ENCODE peak calls at places on chromosomes 7 and 10, in five cellular contexts. M is A673, H is fibroblast of the aortic adventitia, F is NB4, N is fibroblast of pulmonary artery. Q is an unnamed sample.

GRCh38 chr10:93357680-93358079 is 124.5 kb downstream of the MYOF start:
- DNase-seq in M (peak; percentile 75), H (peak; percentile 42), F (peak; percentile 66), N (peak; percentile 55), Q (peak; percentile 42)

GRCh38 chr7:123749537-123749857 is 694 bp upstream of the WASL start:
- DNase-seq in F (no peak), H (peak; percentile 71), M (no peak), N (peak; percentile 78), Q (peak; percentile 64)

GRCh38 chr7:139457153-139457946 is 26.1 kb downstream of the KLRG2 start:
- DNase-seq in F (no peak), H (peak; percentile 44), N (peak; percentile 26), M (no peak), Q (no peak)

GRCh38 chr10:124589491-124590006 is 127.9 kb downstream of the LHPP start:
- DNase-seq in F (no peak), H (peak; percentile 13), M (no peak), N (peak; percentile 30), Q (peak; percentile 12)

GRCh38 chr7:57868771-57869483 is 418.9 kb downstream of the ZNF716 start:
- DNase-seq in M (no peak), F (no peak), N (peak; percentile 0), H (peak; percentile 0), Q (no peak)

GRCh38 chr7:123557016-123557630 is 495 bp downstream of the NDUFA5 start:
- DNase-seq in N (no peak), F (peak; percentile 35), M (no peak), H (no peak), Q (peak; percentile 32)

GRCh38 chr7:84412161-84412969 is 217.8 kb upstream of the SEMA3A start:
- DNase-seq in M (no peak), H (peak; percentile 93), F (no peak), N (peak; percentile 94), Q (peak; percentile 97)

GRCh38 chr10:24174014-24174413 is 34.9 kb upstream of the KIAA1217 start:
- DNase-seq in N (no peak), M (no peak), H (no peak), F (no peak), Q (no peak)

GRCh38 chr7:47153076-47153475 is 428.8 kb downstream of the TNS3 start:
- DNase-seq in H (peak; percentile 79), N (peak; percentile 96), M (peak; percentile 13), F (peak; percentile 45), Q (peak; percentile 95)

GRCh38 chr7:131555565-131556054 is 818 bp downstream of the PODXL start:
- DNase-seq in H (no peak), N (no peak), F (peak; percentile 29), M (no peak), Q (no peak)

GRCh38 chr7:11185179-11185578 is 211.5 kb downstream of the PHF14 start:
- DNase-seq in F (no peak), N (peak; percentile 30), M (no peak), H (no peak), Q (peak; percentile 33)

GRCh38 chr7:134330990-134331389 is 14.3 kb upstream of the SLC35B4 start:
- DNase-seq in N (no peak), F (peak; percentile 23), M (no peak), H (no peak), Q (no peak)

GRCh38 chr10:4066581-4067403 is 281.8 kb upstream of the KLF6 start:
- DNase-seq in N (no peak), H (no peak), M (no peak), F (peak; percentile 49), Q (no peak)

GRCh38 chr10:75356484-75356883 is 45.1 kb downstream of the ZNF503 start:
- DNase-seq in H (no peak), N (no peak), F (peak; percentile 20), M (no peak), Q (no peak)
- TF ChIP-seq CTCF in H (no peak), N (no peak), F (peak; percentile 31), M (peak; percentile 13), Q (no peak)

DNA sequence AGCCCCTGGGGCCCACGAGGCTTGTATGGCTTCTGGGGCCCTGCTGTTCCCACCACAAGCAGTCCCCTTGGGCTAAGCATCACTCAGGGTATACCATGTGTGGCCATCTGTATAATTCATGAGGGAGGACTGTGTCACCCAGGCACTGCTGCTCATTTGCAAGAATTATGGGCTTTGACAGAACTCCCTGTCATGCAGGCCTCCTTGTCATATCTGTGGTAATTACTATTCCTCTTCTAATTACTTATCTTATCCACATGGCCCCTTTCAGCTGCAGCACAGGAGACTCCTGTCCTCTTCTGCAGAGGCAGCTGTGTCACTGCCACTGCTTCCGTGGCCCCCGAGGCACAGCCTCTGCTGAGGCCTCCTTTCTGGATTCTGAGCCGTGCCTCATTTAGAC is 46.3 kb downstream of the LRMDA start:
- DNase-seq in F (no peak), M (no peak), H (no peak), N (no peak), Q (no peak)
- H3K4me3 ChIP-seq in F (no peak overlapping the region), M (no peak overlapping the region), H (no peak overlapping the region), N (no peak overlapping the region), Q (no peak overlapping the region)

GRCh38 chr7:16961650-16962049 is 79.9 kb upstream of the AGR3 start:
- DNase-seq in F (no peak), N (no peak), H (peak; percentile 72), M (peak; percentile 30), Q (peak; percentile 70)
- TF ChIP-seq CTCF in F (no peak), N (no peak), H (peak; percentile 17), M (no peak), Q (peak; percentile 19)

GRCh38 chr7:157018997-157019591 is 8.6 kb upstream of the MNX1 start:
- DNase-seq in H (no peak), F (no peak), N (no peak), M (no peak), Q (no peak)

GRCh38 chr7:157019718-157020451 is 9.4 kb upstream of the MNX1 start:
- DNase-seq in M (no peak), N (no peak), F (no peak), H (no peak), Q (no peak)

GRCh38 chr7:157021071-157021891 is 10.8 kb upstream of the MNX1 start:
- DNase-seq in H (no peak), M (no peak), N (no peak), F (no peak), Q (no peak)

GRCh38 chr7:157021893-157022680 is 11.6 kb upstream of the MNX1 start:
- DNase-seq in F (no peak), N (no peak), H (no peak), M (no peak), Q (no peak)

GRCh38 chr7:157020514-157021070 is 10.1 kb upstream of the MNX1 start:
- DNase-seq in F (no peak), M (no peak), N (no peak), H (no peak), Q (no peak)
- H3K4me3 ChIP-seq in F (no peak overlapping the region), M (no peak overlapping the region), N (no peak overlapping the region), H (no peak overlapping the region), Q (no peak overlapping the region)

GRCh38 chr7:98869374-98870070 is at the start of gene TMEM130:
- DNase-seq in H (no peak), N (no peak), M (no peak), F (no peak), Q (no peak)

GRCh38 chr7:98874942-98875341 is 3.4 kb upstream of the TRRAP start:
- DNase-seq in M (no peak), N (no peak), F (no peak), H (no peak), Q (no peak)

GRCh38 chr7:98870807-98871491 is 1.1 kb upstream of the TMEM130 start:
- DNase-seq in N (no peak), F (peak; percentile 48), H (no peak), M (no peak), Q (no peak)

GRCh38 chr7:98870071-98870651 is 347 bp upstream of the TMEM130 start:
- DNase-seq in M (peak; percentile 64), H (peak; percentile 50), N (peak; percentile 31), F (peak; percentile 91), Q (peak; percentile 39)

GRCh38 chr7:98872328-98872924 is 2.6 kb upstream of the TMEM130 start:
- DNase-seq in M (peak; percentile 70), F (peak; percentile 71), H (no peak), N (no peak), Q (no peak)
- TF ChIP-seq CTCF in M (peak; percentile 54), F (peak; percentile 61), H (peak; percentile 18), N (peak; percentile 11), Q (peak; percentile 36)

DNA sequence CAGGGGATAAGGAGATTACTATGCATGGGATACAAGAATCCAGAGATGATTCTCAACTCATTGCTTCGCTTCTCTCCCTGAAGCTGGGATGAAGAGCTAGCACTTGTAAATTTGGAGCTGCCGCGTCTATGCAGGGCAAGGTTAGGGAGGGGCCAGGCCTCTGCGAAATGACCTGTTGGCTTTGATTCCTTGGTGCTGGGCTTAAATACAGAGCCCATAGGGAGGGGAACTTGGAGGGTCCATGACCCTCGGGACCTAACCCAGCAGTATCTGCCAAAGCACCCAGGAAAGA is 673 bp upstream of the WNT2 start:
- DNase-seq in M (no peak), F (no peak), N (no peak), H (no peak), Q (no peak)
- H3K4me3 ChIP-seq in M (peak overlapping the region; percentile 35), F (no peak overlapping the region), N (peak overlapping the region; percentile 48), H (peak overlapping the region; percentile 75), Q (peak overlapping the region; percentile 58)

GRCh38 chr10:132960651-132961419 is 18.5 kb upstream of the CFAP46 start:
- DNase-seq in M (no peak), F (no peak), H (no peak), N (no peak), Q (no peak)

GRCh38 chr10:132963430-132963960 is 21.1 kb upstream of the CFAP46 start:
- DNase-seq in N (no peak), H (no peak), M (no peak), F (no peak), Q (no peak)

GRCh38 chr10:132962623-132963429 is 20.5 kb upstream of the CFAP46 start:
- DNase-seq in F (no peak), M (no peak), H (peak; percentile 68), N (peak; percentile 32), Q (peak; percentile 12)

GRCh38 chr10:132961420-132961803 is 19.0 kb upstream of the CFAP46 start:
- DNase-seq in N (no peak), F (no peak), H (no peak), M (no peak), Q (no peak)

DNA sequence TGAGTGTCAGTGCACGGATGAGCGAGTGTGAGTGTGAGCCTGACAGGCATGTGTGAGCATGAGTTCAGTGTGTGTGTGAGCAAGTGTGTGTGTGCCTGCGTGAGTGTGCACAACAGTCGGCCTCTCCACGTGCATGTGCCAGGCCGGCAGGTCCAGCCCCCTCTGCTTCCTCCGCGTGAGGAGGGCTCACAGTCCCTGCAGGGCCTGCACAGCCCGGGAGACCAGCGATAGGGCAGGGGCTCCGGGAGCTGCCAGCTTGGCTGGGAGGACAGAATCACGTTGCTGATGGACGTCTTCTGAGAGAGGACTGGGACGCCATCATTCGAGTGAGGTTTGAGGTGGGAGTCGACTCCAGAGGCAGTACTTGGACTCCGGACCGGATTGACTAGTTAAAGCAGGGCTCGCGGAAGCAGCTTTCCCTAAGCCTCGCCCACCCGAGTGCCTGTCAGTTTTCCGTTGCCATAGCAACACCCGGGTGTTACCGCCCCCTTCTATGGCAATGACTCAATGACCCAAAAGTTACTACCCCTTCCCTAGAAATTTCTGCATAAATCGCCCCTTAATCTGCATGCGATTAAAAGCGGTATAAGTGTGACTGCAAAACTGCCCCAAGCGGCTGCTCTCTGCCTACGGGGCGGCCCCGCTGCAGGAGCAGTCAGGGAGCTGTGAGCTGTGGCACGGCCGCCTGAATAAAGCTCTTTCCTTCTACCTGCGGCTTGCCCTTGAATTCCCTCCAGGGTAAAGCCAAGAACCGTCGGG is 19.7 kb upstream of the CFAP46 start:
- DNase-seq in M (peak; percentile 72), H (peak; percentile 78), N (peak; percentile 80), F (no peak), Q (peak; percentile 66)
- TF ChIP-seq CTCF in M (peak; percentile 21), H (peak; percentile 29), N (no peak), F (no peak), Q (peak; percentile 27)

GRCh38 chr7:101133621-101134398 is 6.9 kb downstream of the SERPINE1 start:
- DNase-seq in M (peak; percentile 42), H (peak; percentile 33), N (peak; percentile 70), F (peak; percentile 72), Q (no peak)
- H3K4me3 ChIP-seq in M (no peak overlapping the region), H (no peak overlapping the region), N (peak overlapping the region; percentile 42), F (no peak overlapping the region), Q (no peak overlapping the region)